ENCODE peak calls at places on chromosomes 16 and 17, in seven cellular contexts. V is heart left ventricle, R is heart right ventricle, L is kidney, G is cardiac muscle cell, J is neuronal stem cell, F is fibroblast of lung. Q is an unnamed sample.

GRCh38 chr16:84143784-84144199 is 1.2 kb downstream of the HSDL1 start:
- DNase-seq in V (no peak), R (no peak), L (no peak), G (peak), J (no peak), F (peak), Q (no peak)

GRCh38 chr17:32815460-32815859 is 61.5 kb downstream of the MYO1D start:
- DNase-seq in V (no peak), R (no peak), L (no peak), G (no peak), J (no peak), F (no peak), Q (no peak)

GRCh38 chr17:42797067-42798007 is 1.2 kb downstream of the COA3 start:
- DNase-seq in V (no peak), R (no peak), L (no peak), G (no peak), J (no peak), F (no peak), Q (no peak)

GRCh38 chr17:81440511-81441244 is 45.4 kb downstream of the BAHCC1 start:
- DNase-seq in V (no peak), R (no peak), L (no peak), G (peak), J (peak), F (no peak), Q (no peak)

GRCh38 chr16:11140466-11140865 is 115.5 kb downstream of the SOCS1 start:
- DNase-seq in V (no peak), R (no peak), L (no peak), G (no peak), J (no peak), F (no peak), Q (no peak)

GRCh38 chr17:78573955-78574354 is 3.2 kb downstream of the DNAH17 start:
- DNase-seq in V (no peak), R (no peak), L (no peak), G (no peak), J (no peak), F (no peak), Q (no peak)

GRCh38 chr17:69430488-69430887 is 16.0 kb downstream of the MAP2K6 start:
- DNase-seq in V (no peak), R (no peak), L (no peak), G (peak), J (no peak), F (no peak), Q (no peak)

GRCh38 chr16:49866533-49867155 is 10.7 kb upstream of the ZNF423 start:
- DNase-seq in V (no peak), R (no peak), L (no peak), G (no peak), J (peak), F (no peak), Q (no peak)

GRCh38 chr17:12647023-12647422 is 18.7 kb upstream of the MYOCD start:
- DNase-seq in V (no peak), R (no peak), L (no peak), G (no peak), J (no peak), F (no peak), Q (no peak)

GRCh38 chr17:2837147-2837561 is 40.9 kb downstream of the RAP1GAP2 start:
- DNase-seq in V (no peak), R (no peak), L (no peak), G (no peak), J (no peak), F (no peak), Q (no peak)

GRCh38 chr17:27565874-27566672 is 64.9 kb upstream of the LGALS9 start:
- DNase-seq in V (no peak), R (no peak), L (peak), G (no peak), J (no peak), F (no peak), Q (no peak)

GRCh38 chr17:76451480-76451879 is 1.5 kb downstream of the UBE2O start:
- DNase-seq in V (no peak), R (no peak), L (no peak), G (no peak), J (no peak), F (no peak), Q (no peak)

GRCh38 chr17:60545465-60546191 is 19.6 kb upstream of the APPBP2 start:
- DNase-seq in V (no peak), R (no peak), L (no peak), G (no peak), J (no peak), F (no peak), Q (no peak)

GRCh38 chr17:42233148-42233547 is 38.9 kb upstream of the GHDC start:
- DNase-seq in V (no peak), R (no peak), L (no peak), G (no peak), J (no peak), F (no peak), Q (no peak)

GRCh38 chr17:17484451-17484899 is 7.7 kb downstream of the MED9 start:
- DNase-seq in V (no peak), R (no peak), L (no peak), G (no peak), J (no peak), F (no peak), Q (no peak)

GRCh38 chr17:17481860-17482259 is 5.1 kb downstream of the MED9 start:
- DNase-seq in V (no peak), R (no peak), L (no peak), G (no peak), J (no peak), F (no peak), Q (no peak)

GRCh38 chr17:17479209-17479608 is 2.4 kb downstream of the MED9 start:
- DNase-seq in V (no peak), R (no peak), L (no peak), G (no peak), J (no peak), F (no peak), Q (no peak)

GRCh38 chr17:17476865-17477467 is at the start of gene MED9:
- DNase-seq in V (peak), R (peak), L (peak), G (peak), J (peak), F (peak), Q (peak)

DNA sequence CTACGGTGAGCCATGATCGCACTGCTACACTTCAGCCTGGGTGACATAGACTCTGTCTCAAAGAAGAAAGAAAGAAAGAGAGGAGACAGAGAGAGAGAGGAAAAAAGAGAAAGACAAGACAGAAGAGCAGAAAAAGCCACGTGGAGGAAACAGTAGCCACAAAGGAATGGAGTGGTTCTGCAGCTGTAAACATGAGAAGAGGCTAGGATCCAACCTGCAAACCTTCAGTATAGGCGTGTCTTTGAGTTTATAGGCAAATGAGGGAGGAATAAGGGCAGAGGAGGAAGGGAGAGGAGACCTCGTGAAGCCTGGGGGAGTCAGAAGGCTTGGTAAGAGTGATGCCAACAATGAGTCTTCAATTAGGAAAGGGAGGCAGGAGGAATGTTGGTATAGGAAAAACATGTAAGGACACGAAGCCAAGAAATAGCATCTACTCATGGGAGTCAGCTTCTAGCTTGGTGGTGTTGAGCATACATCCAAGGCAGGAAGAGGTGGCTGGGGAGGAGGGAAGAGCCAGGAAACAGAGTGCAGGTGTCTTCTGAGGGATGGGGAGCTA is 3.9 kb downstream of the MED9 start:
- DNase-seq in V (no peak), R (no peak), L (no peak), G (no peak), J (no peak), F (no peak), Q (no peak)
- H3K27ac ChIP-seq in V (no peak), R (no peak), L (no peak), G (no peak), J (no peak), F (no peak), Q (no peak)

GRCh38 chr16:51155901-51156810 is 5.1 kb upstream of the SALL1 start:
- DNase-seq in V (no peak), R (no peak), L (no peak), G (peak), J (no peak), F (peak), Q (no peak)

GRCh38 chr16:51153275-51153991 is 2.4 kb upstream of the SALL1 start:
- DNase-seq in V (no peak), R (no peak), L (no peak), G (peak), J (no peak), F (peak), Q (no peak)

GRCh38 chr16:51156836-51157235 is 5.8 kb upstream of the SALL1 start:
- DNase-seq in V (no peak), R (no peak), L (no peak), G (no peak), J (no peak), F (no peak), Q (no peak)

GRCh38 chr16:51154271-51155171 is 3.5 kb upstream of the SALL1 start:
- DNase-seq in V (no peak), R (no peak), L (peak), G (peak), J (no peak), F (no peak), Q (no peak)

DNA sequence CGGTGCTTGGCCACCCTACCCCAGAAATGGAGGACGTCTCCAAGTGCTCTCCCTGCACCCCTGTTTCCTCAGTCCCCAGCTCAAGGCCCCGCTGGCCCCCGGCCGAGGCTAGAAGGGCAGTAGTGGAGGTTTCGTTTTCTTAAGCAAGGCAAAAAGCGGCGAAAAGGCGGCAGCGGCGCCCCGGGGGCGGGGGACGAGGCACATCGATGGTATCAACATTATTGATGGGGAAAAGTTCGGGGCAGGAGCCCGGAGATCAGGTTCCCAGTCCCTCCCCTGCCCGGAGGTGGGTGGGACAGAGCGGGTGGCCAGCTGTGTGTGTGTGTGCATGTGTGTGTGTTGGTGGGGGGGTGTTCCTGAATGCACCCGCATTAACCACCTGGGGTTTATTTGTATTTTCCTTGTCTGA is 4.1 kb upstream of the SALL1 start:
- DNase-seq in V (no peak), R (no peak), L (peak), G (peak), J (no peak), F (no peak), Q (no peak)
- H3K4me3 ChIP-seq in V (peak), R (peak), L (peak), G (peak), J (peak), F (no peak), Q (no peak)

GRCh38 chr17:34958438-34958837 is 2.8 kb downstream of the CCT6B start:
- DNase-seq in V (no peak), R (no peak), L (no peak), G (no peak), J (no peak), F (no peak), Q (no peak)

DNA sequence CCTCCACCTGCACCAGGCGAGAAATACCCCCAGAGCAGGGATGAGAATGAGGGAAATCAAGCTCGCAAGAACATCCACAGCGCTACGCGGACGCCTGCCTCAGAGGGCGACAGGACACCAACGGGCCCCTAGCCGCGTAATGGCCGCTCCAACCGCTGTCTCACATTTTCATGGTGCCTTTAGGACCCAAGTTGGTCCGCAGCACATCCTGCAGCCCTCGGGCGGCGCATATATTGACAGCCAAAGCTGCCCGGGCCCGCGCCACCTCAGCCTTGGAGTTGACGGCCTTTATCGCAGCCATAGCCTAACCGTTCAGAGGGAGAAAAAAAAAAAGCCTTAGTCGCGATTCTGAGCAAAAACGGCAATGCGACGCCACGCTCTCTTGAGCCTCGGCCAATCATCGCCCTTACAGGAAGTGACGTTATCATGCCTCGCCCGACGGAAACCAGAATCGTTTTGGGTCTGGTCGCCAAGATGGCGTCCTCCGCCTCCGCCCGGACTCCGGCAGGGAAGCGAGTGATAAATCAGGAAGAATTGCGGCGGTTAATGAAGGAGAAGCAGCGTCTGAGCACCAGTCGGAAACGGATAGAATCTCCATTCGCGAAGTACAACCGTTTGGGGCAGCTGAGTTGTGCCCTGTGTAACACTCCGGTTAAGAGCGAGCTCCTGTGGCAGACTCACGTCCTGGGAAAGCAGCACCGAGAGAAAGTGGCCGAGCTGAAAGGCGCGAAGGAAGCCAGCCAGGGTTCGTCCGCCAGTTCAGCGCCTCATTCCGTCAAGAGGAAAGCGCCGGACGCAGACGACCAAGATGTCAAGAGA is at the start of the genes CCT6B and ZNF830:
- DNase-seq in V (peak), R (peak), L (peak), G (peak), J (peak), F (peak), Q (peak)
- H3K27ac ChIP-seq in V (peak), R (peak), L (peak), G (peak), J (peak), F (peak), Q (peak)

GRCh38 chr17:71966459-71967313 is 154.1 kb upstream of the SOX9 start:
- DNase-seq in V (peak), R (peak), L (no peak), G (no peak), J (no peak), F (no peak), Q (peak)
- H3K4me3 ChIP-seq in V (no peak), R (no peak), L (no peak), G (no peak), J (no peak), F (no peak), Q (no peak)

GRCh38 chr16:68762996-68763756 is 26.1 kb downstream of the CDH1 start:
- DNase-seq in V (no peak), R (no peak), L (no peak), G (no peak), J (no peak), F (no peak), Q (no peak)
- H3K27ac ChIP-seq in V (no peak), R (no peak), L (peak), G (no peak), J (no peak), F (no peak), Q (no peak)